ENCODE peak calls at places on chromosomes 5 and 9, in five cellular contexts. One of them, this sample, is unnamed.

GRCh38 chr5:83026930-83027687 is 50.1 kb downstream of the TMEM167A start:
- DNase-seq in GM23338: peak; percentile 80
- DNase-seq in heart left ventricle: no peak
- DNase-seq in BE2C: no peak
- DNase-seq in body of pancreas: no peak
- DNase-seq in this sample: no peak

GRCh38 chr9:111163738-111164399 is 125.6 kb upstream of the LPAR1 start:
- DNase-seq in GM23338: no peak
- DNase-seq in heart left ventricle: no peak
- DNase-seq in BE2C: no peak
- DNase-seq in body of pancreas: no peak
- DNase-seq in this sample: no peak

GRCh38 chr9:84969736-84970135 is 300.2 kb downstream of the NTRK2 start:
- DNase-seq in GM23338: no peak
- DNase-seq in heart left ventricle: no peak
- DNase-seq in BE2C: no peak
- DNase-seq in body of pancreas: no peak
- DNase-seq in this sample: no peak

GRCh38 chr5:5332287-5332686 is 90.2 kb upstream of the ICE1 start:
- DNase-seq in GM23338: no peak
- DNase-seq in heart left ventricle: no peak
- DNase-seq in BE2C: no peak
- DNase-seq in body of pancreas: no peak
- DNase-seq in this sample: no peak

GRCh38 chr9:33233659-33234335 is 6.2 kb upstream of the SPINK4 start:
- DNase-seq in GM23338: no peak
- DNase-seq in heart left ventricle: no peak
- DNase-seq in BE2C: peak; percentile 33
- DNase-seq in body of pancreas: peak; percentile 99
- DNase-seq in this sample: no peak

GRCh38 chr5:78813906-78814518 is 165.4 kb upstream of the LHFPL2 start:
- DNase-seq in GM23338: no peak
- DNase-seq in heart left ventricle: no peak
- DNase-seq in BE2C: no peak
- DNase-seq in body of pancreas: no peak
- DNase-seq in this sample: no peak

GRCh38 chr9:93908591-93909241 is 46.4 kb downstream of the BARX1 start:
- DNase-seq in GM23338: no peak
- DNase-seq in heart left ventricle: no peak
- DNase-seq in BE2C: peak; percentile 2
- DNase-seq in body of pancreas: no peak
- DNase-seq in this sample: no peak

GRCh38 chr9:29511680-29512079 is 1938.4 kb upstream of the C9orf72 start:
- DNase-seq in GM23338: peak; percentile 56
- DNase-seq in heart left ventricle: no peak
- DNase-seq in BE2C: no peak
- DNase-seq in body of pancreas: no peak
- DNase-seq in this sample: peak; percentile 7

GRCh38 chr5:172486451-172486850 is 32.1 kb upstream of the SH3PXD2B start:
- DNase-seq in GM23338: no peak
- DNase-seq in heart left ventricle: peak; percentile 48
- DNase-seq in BE2C: no peak
- DNase-seq in body of pancreas: no peak
- DNase-seq in this sample: no peak

GRCh38 chr9:90961375-90961774 is 159.8 kb downstream of the SYK start:
- DNase-seq in GM23338: no peak
- DNase-seq in heart left ventricle: no peak
- DNase-seq in BE2C: peak; percentile 72
- DNase-seq in body of pancreas: no peak
- DNase-seq in this sample: no peak

GRCh38 chr5:54361683-54362411 is 51.5 kb upstream of the ARL15 start:
- DNase-seq in GM23338: no peak
- DNase-seq in heart left ventricle: peak; percentile 42
- DNase-seq in BE2C: no peak
- DNase-seq in body of pancreas: peak; percentile 31
- DNase-seq in this sample: no peak

GRCh38 chr9:120353501-120353900 is 226.5 kb downstream of the CDK5RAP2 start:
- DNase-seq in GM23338: no peak
- DNase-seq in heart left ventricle: no peak
- DNase-seq in BE2C: no peak
- DNase-seq in body of pancreas: no peak
- DNase-seq in this sample: no peak

GRCh38 chr5:60036539-60036938 is 143.0 kb upstream of the PDE4D start:
- DNase-seq in GM23338: no peak
- DNase-seq in heart left ventricle: no peak
- DNase-seq in BE2C: no peak
- DNase-seq in body of pancreas: no peak
- DNase-seq in this sample: no peak

GRCh38 chr5:107557051-107557658 is 113.6 kb downstream of the EFNA5 start:
- DNase-seq in GM23338: peak; percentile 76
- DNase-seq in heart left ventricle: peak; percentile 55
- DNase-seq in BE2C: peak; percentile 49
- DNase-seq in body of pancreas: peak; percentile 24
- DNase-seq in this sample: no peak

GRCh38 chr9:137488330-137488653 is 29.2 kb upstream of the NSMF start:
- DNase-seq in GM23338: no peak
- DNase-seq in heart left ventricle: no peak
- DNase-seq in BE2C: peak; percentile 76
- DNase-seq in body of pancreas: peak; percentile 92
- DNase-seq in this sample: peak; percentile 74

GRCh38 chr5:176438959-176439757 is 9.0 kb upstream of the FAF2 start:
- DNase-seq in GM23338: no peak
- DNase-seq in heart left ventricle: no peak
- DNase-seq in BE2C: no peak
- DNase-seq in body of pancreas: no peak
- DNase-seq in this sample: no peak

GRCh38 chr9:71822455-71822854 is 54.1 kb upstream of the CEMIP2 start:
- DNase-seq in GM23338: no peak
- DNase-seq in heart left ventricle: no peak
- DNase-seq in BE2C: no peak
- DNase-seq in body of pancreas: no peak
- DNase-seq in this sample: peak; percentile 35

GRCh38 chr5:65482727-65483473 is 1.2 kb upstream of the ADAMTS6 start:
- DNase-seq in GM23338: peak; percentile 85
- DNase-seq in heart left ventricle: peak; percentile 27
- DNase-seq in BE2C: no peak
- DNase-seq in body of pancreas: no peak
- DNase-seq in this sample: no peak

GRCh38 chr9:13149454-13149853 is 130.0 kb downstream of the MPDZ start:
- DNase-seq in GM23338: no peak
- DNase-seq in heart left ventricle: peak; percentile 26
- DNase-seq in BE2C: no peak
- DNase-seq in body of pancreas: peak; percentile 13
- DNase-seq in this sample: no peak
- H3K27me3 ChIP-seq in GM23338: no peaks in the 10 kb centered on the region
- H3K27me3 ChIP-seq in heart left ventricle: no peaks in the 10 kb centered on the region
- H3K27me3 ChIP-seq in BE2C: no peaks in the 10 kb centered on the region
- H3K27me3 ChIP-seq in body of pancreas: no peaks in the 10 kb centered on the region
- H3K27me3 ChIP-seq in this sample: no peaks in the 10 kb centered on the region

GRCh38 chr5:994821-995220 is 13.8 kb upstream of the NKD2 start:
- DNase-seq in GM23338: no peak
- DNase-seq in heart left ventricle: no peak
- DNase-seq in BE2C: no peak
- DNase-seq in body of pancreas: no peak
- DNase-seq in this sample: no peak
- TF ChIP-seq CTCF in GM23338: peak; percentile 54
- TF ChIP-seq CTCF in heart left ventricle: no peak
- TF ChIP-seq CTCF in BE2C: no peak
- TF ChIP-seq CTCF in body of pancreas: no peak
- TF ChIP-seq CTCF in this sample: peak; percentile 1

DNA sequence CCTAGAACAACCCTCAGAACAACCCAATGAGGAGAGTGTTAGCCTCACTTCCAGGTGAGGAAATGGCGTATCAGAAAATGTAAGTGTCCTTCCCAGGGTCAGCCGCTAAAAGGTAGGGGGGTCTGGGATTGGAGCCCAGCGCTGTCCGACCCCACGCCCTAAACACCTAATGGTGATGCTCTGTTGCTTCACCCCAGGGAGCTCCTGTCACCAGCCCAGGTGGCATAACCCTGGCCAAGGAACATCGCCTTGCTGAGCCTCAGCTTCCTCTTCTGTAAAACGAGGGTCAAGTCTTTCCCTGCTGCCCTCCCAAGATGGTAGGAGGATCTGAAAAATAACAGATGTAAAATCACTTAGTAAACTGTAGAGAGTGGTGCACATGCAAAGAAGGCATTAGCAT is 132.5 kb downstream of the PAX5 start:
- DNase-seq in GM23338: no peak
- DNase-seq in heart left ventricle: no peak
- DNase-seq in BE2C: no peak
- DNase-seq in body of pancreas: no peak
- DNase-seq in this sample: no peak
- H3K27me3 ChIP-seq in GM23338: no peaks in the 10 kb centered on the region
- H3K27me3 ChIP-seq in heart left ventricle: no peaks in the 10 kb centered on the region
- H3K27me3 ChIP-seq in BE2C: no peaks in the 10 kb centered on the region
- H3K27me3 ChIP-seq in body of pancreas: no peaks in the 10 kb centered on the region
- H3K27me3 ChIP-seq in this sample: no peaks in the 10 kb centered on the region

DNA sequence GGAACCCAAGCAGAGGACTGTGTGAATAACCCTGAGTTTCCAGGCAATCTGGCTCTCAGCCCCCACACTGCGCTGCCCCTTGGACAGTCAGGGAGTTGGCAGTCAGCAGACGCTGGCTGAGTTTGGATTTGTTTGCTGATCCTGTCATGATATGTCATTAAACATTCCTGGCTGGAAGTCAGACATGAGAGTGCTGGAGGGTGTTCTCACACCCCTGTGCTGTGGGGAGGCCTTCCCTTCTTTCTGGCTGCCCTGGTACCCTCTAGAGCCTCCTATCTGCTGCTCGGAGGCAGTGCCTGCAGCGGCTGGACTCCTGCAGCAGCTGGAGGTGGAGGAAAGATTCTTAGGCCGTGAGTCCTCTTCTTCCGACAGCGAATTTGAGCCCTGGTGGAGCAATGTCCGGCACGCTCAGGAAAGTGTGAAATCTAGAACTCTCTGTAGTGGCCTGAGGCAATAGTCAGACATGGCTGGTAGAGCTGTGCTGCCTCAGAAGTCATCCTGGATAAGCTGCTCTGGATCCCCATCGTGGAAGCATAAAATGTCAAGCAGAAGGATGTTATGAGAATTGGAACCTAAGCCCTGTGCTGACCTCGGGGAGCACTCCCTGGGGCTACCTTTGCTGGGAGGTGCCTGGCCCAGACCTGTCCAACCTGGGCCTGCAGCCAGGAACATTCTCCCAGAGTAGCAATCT is 72.0 kb downstream of the PDE8B start:
- DNase-seq in GM23338: peak; percentile 27
- DNase-seq in heart left ventricle: no peak
- DNase-seq in BE2C: no peak
- DNase-seq in body of pancreas: peak; percentile 28
- DNase-seq in this sample: no peak
- TF ChIP-seq CTCF in GM23338: peak; percentile 25
- TF ChIP-seq CTCF in heart left ventricle: no peak
- TF ChIP-seq CTCF in BE2C: peak; percentile 17
- TF ChIP-seq CTCF in body of pancreas: no peak
- TF ChIP-seq CTCF in this sample: peak; percentile 14

GRCh38 chr5:115573133-115573532 is 28.6 kb upstream of the FEM1C start:
- DNase-seq in GM23338: no peak
- DNase-seq in heart left ventricle: no peak
- DNase-seq in BE2C: no peak
- DNase-seq in body of pancreas: no peak
- DNase-seq in this sample: no peak
- H3K27me3 ChIP-seq in GM23338: no peaks in the 10 kb centered on the region
- H3K27me3 ChIP-seq in heart left ventricle: no peaks in the 10 kb centered on the region
- H3K27me3 ChIP-seq in BE2C: no peaks in the 10 kb centered on the region
- H3K27me3 ChIP-seq in body of pancreas: no peaks in the 10 kb centered on the region
- H3K27me3 ChIP-seq in this sample: no peaks in the 10 kb centered on the region